ENCODE peak calls at places on chromosome 2, in six cellular contexts. One of them, this sample, is unnamed.

GRCh38 chr2:1140389-1141003 is 189.8 kb downstream of the SNTG2 start:
- DNase-seq in Calu3: no peak
- DNase-seq in epithelial cell of esophagus: no peak
- DNase-seq in stimulated activated naive B cell treated with anti-CD40 and anti-IgM and Interleukin-4, amounts not matched to agents 10 μg/mL and 1 μg/mL and 100 μg/mL, for 72 hours: peak
- DNase-seq in HCT116: no peak
- DNase-seq in cardiac muscle cell: peak
- DNase-seq in this sample: no peak

GRCh38 chr2:108031471-108031941 is 45.2 kb downstream of the SLC5A7 start:
- DNase-seq in Calu3: no peak
- DNase-seq in epithelial cell of esophagus: no peak
- DNase-seq in stimulated activated naive B cell treated with anti-CD40 and anti-IgM and Interleukin-4, amounts not matched to agents 10 μg/mL and 1 μg/mL and 100 μg/mL, for 72 hours: no peak
- DNase-seq in HCT116: no peak
- DNase-seq in cardiac muscle cell: no peak
- DNase-seq in this sample: no peak

GRCh38 chr2:191051825-191052778 is 38.1 kb upstream of the STAT1 start:
- DNase-seq in Calu3: peak
- DNase-seq in epithelial cell of esophagus: peak
- DNase-seq in stimulated activated naive B cell treated with anti-CD40 and anti-IgM and Interleukin-4, amounts not matched to agents 10 μg/mL and 1 μg/mL and 100 μg/mL, for 72 hours: no peak
- DNase-seq in HCT116: peak
- DNase-seq in cardiac muscle cell: peak
- DNase-seq in this sample: no peak

GRCh38 chr2:55418512-55419235 is 982 bp downstream of the CCDC88A start:
- DNase-seq in Calu3: no peak
- DNase-seq in epithelial cell of esophagus: peak
- DNase-seq in stimulated activated naive B cell treated with anti-CD40 and anti-IgM and Interleukin-4, amounts not matched to agents 10 μg/mL and 1 μg/mL and 100 μg/mL, for 72 hours: no peak
- DNase-seq in HCT116: no peak
- DNase-seq in cardiac muscle cell: no peak
- DNase-seq in this sample: no peak

GRCh38 chr2:236400594-236401360 is 136.6 kb upstream of the ASB18 start:
- DNase-seq in Calu3: no peak
- DNase-seq in epithelial cell of esophagus: no peak
- DNase-seq in stimulated activated naive B cell treated with anti-CD40 and anti-IgM and Interleukin-4, amounts not matched to agents 10 μg/mL and 1 μg/mL and 100 μg/mL, for 72 hours: no peak
- DNase-seq in HCT116: no peak
- DNase-seq in cardiac muscle cell: no peak
- DNase-seq in this sample: no peak

GRCh38 chr2:109560265-109560664 is 53.5 kb downstream of the SEPTIN10 start:
- DNase-seq in Calu3: no peak
- DNase-seq in epithelial cell of esophagus: peak
- DNase-seq in stimulated activated naive B cell treated with anti-CD40 and anti-IgM and Interleukin-4, amounts not matched to agents 10 μg/mL and 1 μg/mL and 100 μg/mL, for 72 hours: no peak
- DNase-seq in HCT116: no peak
- DNase-seq in cardiac muscle cell: no peak
- DNase-seq in this sample: no peak

GRCh38 chr2:5387421-5387820 is 304.8 kb upstream of the SOX11 start:
- DNase-seq in Calu3: no peak
- DNase-seq in epithelial cell of esophagus: no peak
- DNase-seq in stimulated activated naive B cell treated with anti-CD40 and anti-IgM and Interleukin-4, amounts not matched to agents 10 μg/mL and 1 μg/mL and 100 μg/mL, for 72 hours: no peak
- DNase-seq in HCT116: no peak
- DNase-seq in cardiac muscle cell: no peak
- DNase-seq in this sample: no peak

GRCh38 chr2:100058014-100058310 is 84.4 kb downstream of the AFF3 start:
- DNase-seq in Calu3: no peak
- DNase-seq in epithelial cell of esophagus: no peak
- DNase-seq in stimulated activated naive B cell treated with anti-CD40 and anti-IgM and Interleukin-4, amounts not matched to agents 10 μg/mL and 1 μg/mL and 100 μg/mL, for 72 hours: no peak
- DNase-seq in HCT116: no peak
- DNase-seq in cardiac muscle cell: no peak
- DNase-seq in this sample: no peak

GRCh38 chr2:216665240-216665639 is 30.1 kb downstream of the IGFBP5 start:
- DNase-seq in Calu3: peak
- DNase-seq in epithelial cell of esophagus: peak
- DNase-seq in stimulated activated naive B cell treated with anti-CD40 and anti-IgM and Interleukin-4, amounts not matched to agents 10 μg/mL and 1 μg/mL and 100 μg/mL, for 72 hours: no peak
- DNase-seq in HCT116: no peak
- DNase-seq in cardiac muscle cell: no peak
- DNase-seq in this sample: no peak

GRCh38 chr2:96142217-96143113 is 2.8 kb downstream of the DUSP2 start:
- DNase-seq in Calu3: no peak
- DNase-seq in epithelial cell of esophagus: no peak
- DNase-seq in stimulated activated naive B cell treated with anti-CD40 and anti-IgM and Interleukin-4, amounts not matched to agents 10 μg/mL and 1 μg/mL and 100 μg/mL, for 72 hours: no peak
- DNase-seq in HCT116: no peak
- DNase-seq in cardiac muscle cell: no peak
- DNase-seq in this sample: no peak

GRCh38 chr2:76197842-76198448 is 487.2 kb upstream of the GCFC2 start:
- DNase-seq in Calu3: peak
- DNase-seq in epithelial cell of esophagus: peak
- DNase-seq in stimulated activated naive B cell treated with anti-CD40 and anti-IgM and Interleukin-4, amounts not matched to agents 10 μg/mL and 1 μg/mL and 100 μg/mL, for 72 hours: no peak
- DNase-seq in HCT116: peak
- DNase-seq in cardiac muscle cell: peak
- DNase-seq in this sample: peak

GRCh38 chr2:171522804-171523338 is 597 bp downstream of the CYBRD1 start:
- DNase-seq in Calu3: peak
- DNase-seq in epithelial cell of esophagus: peak
- DNase-seq in stimulated activated naive B cell treated with anti-CD40 and anti-IgM and Interleukin-4, amounts not matched to agents 10 μg/mL and 1 μg/mL and 100 μg/mL, for 72 hours: no peak
- DNase-seq in HCT116: no peak
- DNase-seq in cardiac muscle cell: peak
- DNase-seq in this sample: no peak

This sample was measured in glomerular endothelial cell.